ENCODE peak calls at places on chromosomes 7 and 10, in ten cellular contexts. One of them, this sample, is unnamed.

GRCh38 chr7:118372530-118372929 is 148.0 kb downstream of the ANKRD7 start:
- DNase-seq in colonic mucosa: no peak
- DNase-seq in ovary: no peak
- DNase-seq in adrenal gland: no peak
- DNase-seq in CD4-positive, CD25-positive, alpha-beta regulatory T cell: no peak
- DNase-seq in tibial artery: no peak
- DNase-seq in RWPE1: no peak
- DNase-seq in effector memory CD4-positive, alpha-beta T cell: no peak
- DNase-seq in fibroblast of lung: peak
- DNase-seq in gastrocnemius medialis: no peak
- DNase-seq in this sample: no peak

GRCh38 chr7:66697451-66698438 is 42.8 kb upstream of the RABGEF1 start:
- DNase-seq in colonic mucosa: no peak
- DNase-seq in tibial artery: peak
- DNase-seq in RWPE1: no peak
- DNase-seq in CD4-positive, CD25-positive, alpha-beta regulatory T cell: no peak
- DNase-seq in gastrocnemius medialis: no peak
- DNase-seq in fibroblast of lung: peak
- DNase-seq in effector memory CD4-positive, alpha-beta T cell: no peak
- DNase-seq in ovary: peak
- DNase-seq in adrenal gland: peak
- DNase-seq in this sample: peak

GRCh38 chr7:107643407-107643806 is 17.2 kb upstream of the SLC26A4 start:
- DNase-seq in effector memory CD4-positive, alpha-beta T cell: no peak
- DNase-seq in ovary: no peak
- DNase-seq in adrenal gland: no peak
- DNase-seq in RWPE1: no peak
- DNase-seq in fibroblast of lung: peak
- DNase-seq in tibial artery: no peak
- DNase-seq in CD4-positive, CD25-positive, alpha-beta regulatory T cell: no peak
- DNase-seq in colonic mucosa: no peak
- DNase-seq in gastrocnemius medialis: no peak
- DNase-seq in this sample: no peak

GRCh38 chr10:30738416-30738815 is 108.9 kb upstream of the LYZL2 start:
- DNase-seq in tibial artery: no peak
- DNase-seq in fibroblast of lung: no peak
- DNase-seq in ovary: no peak
- DNase-seq in CD4-positive, CD25-positive, alpha-beta regulatory T cell: no peak
- DNase-seq in colonic mucosa: no peak
- DNase-seq in RWPE1: no peak
- DNase-seq in gastrocnemius medialis: no peak
- DNase-seq in adrenal gland: no peak
- DNase-seq in effector memory CD4-positive, alpha-beta T cell: no peak
- DNase-seq in this sample: no peak

GRCh38 chr10:70124918-70125317 is 7.7 kb downstream of the AIFM2 start:
- DNase-seq in fibroblast of lung: no peak
- DNase-seq in ovary: no peak
- DNase-seq in CD4-positive, CD25-positive, alpha-beta regulatory T cell: no peak
- DNase-seq in effector memory CD4-positive, alpha-beta T cell: no peak
- DNase-seq in colonic mucosa: no peak
- DNase-seq in tibial artery: no peak
- DNase-seq in gastrocnemius medialis: no peak
- DNase-seq in adrenal gland: no peak
- DNase-seq in RWPE1: no peak
- DNase-seq in this sample: no peak

GRCh38 chr7:50156746-50157145 is 63.7 kb upstream of the ZPBP start:
- DNase-seq in adrenal gland: no peak
- DNase-seq in ovary: no peak
- DNase-seq in effector memory CD4-positive, alpha-beta T cell: no peak
- DNase-seq in tibial artery: no peak
- DNase-seq in gastrocnemius medialis: no peak
- DNase-seq in colonic mucosa: no peak
- DNase-seq in fibroblast of lung: no peak
- DNase-seq in CD4-positive, CD25-positive, alpha-beta regulatory T cell: no peak
- DNase-seq in RWPE1: no peak
- DNase-seq in this sample: no peak

GRCh38 chr10:73907841-73908517 is 3.0 kb upstream of the PLAU start:
- DNase-seq in ovary: no peak
- DNase-seq in gastrocnemius medialis: no peak
- DNase-seq in RWPE1: no peak
- DNase-seq in tibial artery: peak
- DNase-seq in CD4-positive, CD25-positive, alpha-beta regulatory T cell: no peak
- DNase-seq in effector memory CD4-positive, alpha-beta T cell: no peak
- DNase-seq in fibroblast of lung: peak
- DNase-seq in adrenal gland: peak
- DNase-seq in colonic mucosa: peak
- DNase-seq in this sample: no peak

GRCh38 chr7:91603707-91604106 is 276.8 kb downstream of the MTERF1 start:
- DNase-seq in RWPE1: no peak
- DNase-seq in gastrocnemius medialis: no peak
- DNase-seq in tibial artery: no peak
- DNase-seq in fibroblast of lung: no peak
- DNase-seq in ovary: no peak
- DNase-seq in adrenal gland: no peak
- DNase-seq in CD4-positive, CD25-positive, alpha-beta regulatory T cell: no peak
- DNase-seq in colonic mucosa: no peak
- DNase-seq in effector memory CD4-positive, alpha-beta T cell: no peak
- DNase-seq in this sample: no peak

GRCh38 chr7:152054377-152055230 is 29.1 kb downstream of the GALNT11 start:
- DNase-seq in effector memory CD4-positive, alpha-beta T cell: no peak
- DNase-seq in RWPE1: no peak
- DNase-seq in fibroblast of lung: peak
- DNase-seq in gastrocnemius medialis: no peak
- DNase-seq in ovary: peak
- DNase-seq in colonic mucosa: no peak
- DNase-seq in tibial artery: no peak
- DNase-seq in CD4-positive, CD25-positive, alpha-beta regulatory T cell: no peak
- DNase-seq in adrenal gland: peak
- DNase-seq in this sample: no peak

GRCh38 chr7:41297167-41297566 is 405.7 kb downstream of the INHBA start:
- DNase-seq in effector memory CD4-positive, alpha-beta T cell: no peak
- DNase-seq in CD4-positive, CD25-positive, alpha-beta regulatory T cell: no peak
- DNase-seq in RWPE1: no peak
- DNase-seq in colonic mucosa: no peak
- DNase-seq in adrenal gland: no peak
- DNase-seq in ovary: no peak
- DNase-seq in gastrocnemius medialis: no peak
- DNase-seq in fibroblast of lung: no peak
- DNase-seq in tibial artery: no peak
- DNase-seq in this sample: no peak

GRCh38 chr10:3791974-3792633 is 7.1 kb upstream of the KLF6 start:
- DNase-seq in fibroblast of lung: peak
- DNase-seq in tibial artery: no peak
- DNase-seq in effector memory CD4-positive, alpha-beta T cell: no peak
- DNase-seq in CD4-positive, CD25-positive, alpha-beta regulatory T cell: no peak
- DNase-seq in RWPE1: no peak
- DNase-seq in gastrocnemius medialis: no peak
- DNase-seq in colonic mucosa: no peak
- DNase-seq in ovary: no peak
- DNase-seq in adrenal gland: no peak
- DNase-seq in this sample: no peak

GRCh38 chr7:37068902-37069301 is 344.6 kb upstream of the AOAH start:
- DNase-seq in CD4-positive, CD25-positive, alpha-beta regulatory T cell: no peak
- DNase-seq in ovary: no peak
- DNase-seq in colonic mucosa: no peak
- DNase-seq in fibroblast of lung: no peak
- DNase-seq in gastrocnemius medialis: no peak
- DNase-seq in adrenal gland: no peak
- DNase-seq in tibial artery: no peak
- DNase-seq in effector memory CD4-positive, alpha-beta T cell: no peak
- DNase-seq in RWPE1: no peak
- DNase-seq in this sample: no peak

GRCh38 chr7:77409005-77409738 is 7.0 kb downstream of the GSAP start:
- DNase-seq in gastrocnemius medialis: no peak
- DNase-seq in effector memory CD4-positive, alpha-beta T cell: no peak
- DNase-seq in adrenal gland: no peak
- DNase-seq in colonic mucosa: no peak
- DNase-seq in CD4-positive, CD25-positive, alpha-beta regulatory T cell: no peak
- DNase-seq in fibroblast of lung: peak
- DNase-seq in tibial artery: no peak
- DNase-seq in ovary: no peak
- DNase-seq in RWPE1: no peak
- DNase-seq in this sample: no peak

GRCh38 chr7:96727534-96728088 is 18.0 kb upstream of the SEM1 start:
- DNase-seq in adrenal gland: no peak
- DNase-seq in colonic mucosa: no peak
- DNase-seq in CD4-positive, CD25-positive, alpha-beta regulatory T cell: no peak
- DNase-seq in ovary: no peak
- DNase-seq in gastrocnemius medialis: no peak
- DNase-seq in effector memory CD4-positive, alpha-beta T cell: no peak
- DNase-seq in fibroblast of lung: no peak
- DNase-seq in tibial artery: no peak
- DNase-seq in RWPE1: no peak
- DNase-seq in this sample: no peak

GRCh38 chr7:96719164-96719563 is 9.5 kb upstream of the SEM1 start:
- DNase-seq in gastrocnemius medialis: no peak
- DNase-seq in colonic mucosa: no peak
- DNase-seq in effector memory CD4-positive, alpha-beta T cell: no peak
- DNase-seq in fibroblast of lung: no peak
- DNase-seq in tibial artery: no peak
- DNase-seq in adrenal gland: no peak
- DNase-seq in ovary: no peak
- DNase-seq in RWPE1: no peak
- DNase-seq in CD4-positive, CD25-positive, alpha-beta regulatory T cell: no peak
- DNase-seq in this sample: no peak

GRCh38 chr7:96728139-96728538 is 18.5 kb upstream of the SEM1 start:
- DNase-seq in CD4-positive, CD25-positive, alpha-beta regulatory T cell: no peak
- DNase-seq in effector memory CD4-positive, alpha-beta T cell: no peak
- DNase-seq in fibroblast of lung: no peak
- DNase-seq in adrenal gland: no peak
- DNase-seq in ovary: no peak
- DNase-seq in gastrocnemius medialis: no peak
- DNase-seq in colonic mucosa: no peak
- DNase-seq in RWPE1: peak
- DNase-seq in tibial artery: no peak
- DNase-seq in this sample: no peak

GRCh38 chr7:96720843-96721242 is 11.2 kb upstream of the SEM1 start:
- DNase-seq in effector memory CD4-positive, alpha-beta T cell: no peak
- DNase-seq in fibroblast of lung: no peak
- DNase-seq in tibial artery: no peak
- DNase-seq in colonic mucosa: no peak
- DNase-seq in RWPE1: peak
- DNase-seq in CD4-positive, CD25-positive, alpha-beta regulatory T cell: no peak
- DNase-seq in gastrocnemius medialis: no peak
- DNase-seq in ovary: no peak
- DNase-seq in adrenal gland: peak
- DNase-seq in this sample: no peak

GRCh38 chr7:96723622-96724021 is 14.0 kb upstream of the SEM1 start:
- DNase-seq in effector memory CD4-positive, alpha-beta T cell: no peak
- DNase-seq in CD4-positive, CD25-positive, alpha-beta regulatory T cell: no peak
- DNase-seq in fibroblast of lung: no peak
- DNase-seq in gastrocnemius medialis: no peak
- DNase-seq in ovary: no peak
- DNase-seq in adrenal gland: no peak
- DNase-seq in colonic mucosa: no peak
- DNase-seq in RWPE1: peak
- DNase-seq in tibial artery: no peak
- DNase-seq in this sample: no peak
- H3K27ac ChIP-seq in effector memory CD4-positive, alpha-beta T cell: no peak
- H3K27ac ChIP-seq in CD4-positive, CD25-positive, alpha-beta regulatory T cell: no peak
- H3K27ac ChIP-seq in fibroblast of lung: no peak
- H3K27ac ChIP-seq in gastrocnemius medialis: no peak
- H3K27ac ChIP-seq in ovary: no peak
- H3K27ac ChIP-seq in adrenal gland: no peak
- H3K27ac ChIP-seq in colonic mucosa: no peak
- H3K27ac ChIP-seq in RWPE1: no peak
- H3K27ac ChIP-seq in tibial artery: no peak
- H3K27ac ChIP-seq in this sample: no peak

GRCh38 chr7:17608114-17608833 is 309.8 kb downstream of the AHR start:
- DNase-seq in adrenal gland: no peak
- DNase-seq in RWPE1: no peak
- DNase-seq in CD4-positive, CD25-positive, alpha-beta regulatory T cell: no peak
- DNase-seq in effector memory CD4-positive, alpha-beta T cell: no peak
- DNase-seq in ovary: no peak
- DNase-seq in tibial artery: no peak
- DNase-seq in colonic mucosa: no peak
- DNase-seq in gastrocnemius medialis: no peak
- DNase-seq in fibroblast of lung: peak
- DNase-seq in this sample: no peak
- H3K27ac ChIP-seq in adrenal gland: no peak
- H3K27ac ChIP-seq in RWPE1: no peak
- H3K27ac ChIP-seq in CD4-positive, CD25-positive, alpha-beta regulatory T cell: no peak
- H3K27ac ChIP-seq in effector memory CD4-positive, alpha-beta T cell: no peak
- H3K27ac ChIP-seq in ovary: no peak
- H3K27ac ChIP-seq in tibial artery: no peak
- H3K27ac ChIP-seq in colonic mucosa: no peak
- H3K27ac ChIP-seq in gastrocnemius medialis: no peak
- H3K27ac ChIP-seq in fibroblast of lung: no peak
- H3K27ac ChIP-seq in this sample: no peak

GRCh38 chr7:35982600-35982999 is 170.5 kb upstream of the EEPD1 start:
- DNase-seq in fibroblast of lung: no peak
- DNase-seq in RWPE1: no peak
- DNase-seq in gastrocnemius medialis: no peak
- DNase-seq in tibial artery: no peak
- DNase-seq in adrenal gland: no peak
- DNase-seq in CD4-positive, CD25-positive, alpha-beta regulatory T cell: no peak
- DNase-seq in colonic mucosa: no peak
- DNase-seq in ovary: no peak
- DNase-seq in effector memory CD4-positive, alpha-beta T cell: no peak
- DNase-seq in this sample: no peak
- H3K27ac ChIP-seq in fibroblast of lung: no peak
- H3K27ac ChIP-seq in RWPE1: no peak
- H3K27ac ChIP-seq in gastrocnemius medialis: no peak
- H3K27ac ChIP-seq in tibial artery: no peak
- H3K27ac ChIP-seq in adrenal gland: no peak
- H3K27ac ChIP-seq in CD4-positive, CD25-positive, alpha-beta regulatory T cell: no peak
- H3K27ac ChIP-seq in colonic mucosa: no peak
- H3K27ac ChIP-seq in ovary: no peak
- H3K27ac ChIP-seq in effector memory CD4-positive, alpha-beta T cell: no peak
- H3K27ac ChIP-seq in this sample: no peak

GRCh38 chr10:31897506-31897905 is 31.1 kb downstream of the ARHGAP12 start:
- DNase-seq in tibial artery: no peak
- DNase-seq in effector memory CD4-positive, alpha-beta T cell: no peak
- DNase-seq in RWPE1: no peak
- DNase-seq in fibroblast of lung: peak
- DNase-seq in ovary: no peak
- DNase-seq in colonic mucosa: no peak
- DNase-seq in gastrocnemius medialis: no peak
- DNase-seq in CD4-positive, CD25-positive, alpha-beta regulatory T cell: no peak
- DNase-seq in adrenal gland: no peak
- DNase-seq in this sample: no peak
- H3K27ac ChIP-seq in tibial artery: no peak
- H3K27ac ChIP-seq in effector memory CD4-positive, alpha-beta T cell: no peak
- H3K27ac ChIP-seq in RWPE1: peak
- H3K27ac ChIP-seq in fibroblast of lung: no peak
- H3K27ac ChIP-seq in ovary: no peak
- H3K27ac ChIP-seq in colonic mucosa: no peak
- H3K27ac ChIP-seq in gastrocnemius medialis: no peak
- H3K27ac ChIP-seq in CD4-positive, CD25-positive, alpha-beta regulatory T cell: no peak
- H3K27ac ChIP-seq in adrenal gland: peak
- H3K27ac ChIP-seq in this sample: no peak